ENCODE peak calls at places on chromosome 22, in five cellular contexts. A is NCI-H2081 treated with DMSO at 0.1 percent for 48 hours; M is Caco-2; L is activated CD4-positive, alpha-beta T cell treated with anti-CD3 and anti-CD28 coated beads, Interleukin-2, amount 50 U/mL, for 4 hours; F is aorta. W is an unnamed sample.

GRCh38 chr22:36736701-36737320 is 33.3 kb upstream of the CACNG2 start:
- DNase-seq in L (no peak), A (no peak), M (no peak), F (no peak), W (no peak)

GRCh38 chr22:30262917-30263741 is 3.5 kb downstream of the OSM start:
- DNase-seq in L (peak), A (no peak), M (peak), F (peak), W (peak)

GRCh38 chr22:30180616-30181015 is 65.9 kb downstream of the LIF start:
- DNase-seq in F (no peak), A (no peak), M (no peak), L (no peak), W (no peak)

GRCh38 chr22:27757928-27758525 is 43.5 kb downstream of the MN1 start:
- DNase-seq in F (no peak), M (no peak), L (no peak), A (no peak), W (no peak)

GRCh38 chr22:25437414-25438160 is 126.9 kb upstream of the GRK3 start:
- DNase-seq in F (no peak), A (no peak), L (no peak), M (no peak), W (no peak)

GRCh38 chr22:20247010-20247505 is 21.1 kb downstream of the RTN4R start:
- DNase-seq in A (no peak), L (no peak), F (no peak), M (no peak), W (no peak)

GRCh38 chr22:50597097-50597496 is 3.5 kb upstream of the MAPK8IP2 start:
- DNase-seq in A (no peak), L (no peak), M (no peak), F (no peak), W (no peak)

GRCh38 chr22:36325163-36326031 is 62.4 kb downstream of the MYH9 start:
- DNase-seq in A (no peak), M (no peak), L (no peak), F (peak), W (no peak)

W was measured in Right ventricle myocardium superior.